ENCODE peak calls at places on chromosomes 16 and 17, in six cellular contexts. U is AG04450; X is C1 segment of cervical spinal cord; F is endothelial cell of umbilical vein; P is activated naive CD4-positive, alpha-beta T cell; C is germinal center. D is an unnamed sample.

GRCh38 chr16:11389631-11390565 is 44.6 kb downstream of the RMI2 start:
- DNase-seq in X (no peak), P (no peak), F (no peak), U (no peak), C (no peak), D (peak)

GRCh38 chr16:69937465-69937951 is 13.6 kb upstream of the CLEC18A start:
- DNase-seq in X (no peak), F (no peak), P (no peak), U (no peak), C (no peak), D (no peak)

GRCh38 chr17:6830383-6830986 is 1.0 kb downstream of the TEKT1 start:
- DNase-seq in F (no peak), P (no peak), C (no peak), X (no peak), U (no peak), D (no peak)

GRCh38 chr17:82859431-82860403 is 19.9 kb upstream of the ZNF750 start:
- DNase-seq in P (no peak), F (peak), U (no peak), X (no peak), C (peak), D (peak)

GRCh38 chr16:48959747-48960146 is 321.9 kb downstream of the CBLN1 start:
- DNase-seq in P (no peak), U (no peak), X (no peak), F (no peak), C (no peak), D (no peak)

GRCh38 chr17:17506181-17506741 is 10.1 kb upstream of the RASD1 start:
- DNase-seq in U (no peak), C (no peak), X (peak), F (no peak), P (no peak), D (no peak)

GRCh38 chr16:11052080-11052808 is 107.9 kb downstream of the CLEC16A start:
- DNase-seq in X (no peak), P (no peak), F (no peak), C (peak), U (no peak), D (peak)

GRCh38 chr17:15119928-15120327 is 145.2 kb downstream of the PMP22 start:
- DNase-seq in F (no peak), U (no peak), C (no peak), X (no peak), P (no peak), D (no peak)

GRCh38 chr17:42198897-42199296 is 4.6 kb upstream of the GHDC start:
- DNase-seq in X (peak), P (no peak), F (no peak), U (no peak), C (peak), D (no peak)

D was measured in GM20000.